ENCODE peak calls at places on chromosomes 13 and 19, in six cellular contexts. C is fibroblast of mammary gland, K is bronchial epithelial cell, W is left lung, R is uterus, I is GM12865. U is an unnamed sample.

GRCh38 chr19:2261438-2262172 is 5.4 kb upstream of the JSRP1 start:
- DNase-seq in C (peak; percentile 43), K (no peak), W (no peak), R (no peak), I (peak; percentile 78), U (no peak)

GRCh38 chr19:36113895-36114762 is 546 bp downstream of the POLR2I start:
- DNase-seq in C (peak; percentile 47), K (peak; percentile 22), W (peak; percentile 83), R (peak; percentile 42), I (peak; percentile 34), U (no peak)

GRCh38 chr13:44899967-44900366 is 89.3 kb downstream of the NUFIP1 start:
- DNase-seq in C (no peak), K (no peak), W (no peak), R (no peak), I (no peak), U (no peak)

GRCh38 chr13:78659450-78660110 is 625 bp upstream of the OBI1 start:
- DNase-seq in C (peak; percentile 9), K (no peak), W (no peak), R (no peak), I (peak; percentile 2), U (no peak)

GRCh38 chr19:3881272-3882040 is 971 bp downstream of the ATCAY start:
- DNase-seq in C (no peak), K (no peak), W (no peak), R (no peak), I (no peak), U (no peak)

GRCh38 chr13:33340631-33341030 is 55.1 kb upstream of the STARD13 start:
- DNase-seq in C (peak; percentile 63), K (peak; percentile 35), W (no peak), R (no peak), I (no peak), U (no peak)

GRCh38 chr19:41437944-41438574 is 1.7 kb downstream of the DMAC2 start:
- DNase-seq in C (no peak), K (no peak), W (no peak), R (no peak), I (no peak), U (no peak)

GRCh38 chr13:41150058-41150457 is 17.5 kb upstream of the KBTBD6 start:
- DNase-seq in C (no peak), K (peak; percentile 37), W (no peak), R (no peak), I (no peak), U (no peak)

GRCh38 chr19:39951686-39952085 is 17.3 kb upstream of the FCGBP start:
- DNase-seq in C (peak; percentile 84), K (peak; percentile 70), W (no peak), R (no peak), I (no peak), U (no peak)

GRCh38 chr13:65725001-65725400 is 1505.1 kb downstream of the PCDH9 start:
- DNase-seq in C (no peak), K (no peak), W (no peak), R (no peak), I (no peak), U (peak; percentile 6)

GRCh38 chr13:105908581-105908980 is 626.9 kb downstream of the EFNB2 start:
- DNase-seq in C (no peak), K (no peak), W (no peak), R (no peak), I (peak; percentile 5), U (no peak)

GRCh38 chr13:74067818-74068217 is 66.4 kb downstream of the KLF12 start:
- DNase-seq in C (peak; percentile 54), K (peak; percentile 47), W (no peak), R (no peak), I (no peak), U (no peak)

GRCh38 chr19:1882089-1882785 is 3.1 kb downstream of the ABHD17A start:
- DNase-seq in C (no peak), K (no peak), W (no peak), R (no peak), I (peak; percentile 68), U (no peak)

GRCh38 chr13:50310734-50311133 is 295.5 kb downstream of the KCNRG start:
- DNase-seq in C (no peak), K (no peak), W (no peak), R (no peak), I (no peak), U (no peak)

GRCh38 chr13:95689582-95689926 is 12.6 kb downstream of the DNAJC3 start:
- DNase-seq in C (no peak), K (no peak), W (no peak), R (no peak), I (no peak), U (no peak)

GRCh38 chr19:6100284-6100915 is 9.9 kb downstream of the RFX2 start:
- DNase-seq in C (no peak), K (no peak), W (peak; percentile 83), R (no peak), I (peak; percentile 56), U (no peak)

GRCh38 chr19:47270408-47270807 is 4.3 kb upstream of the INAFM1 start:
- DNase-seq in C (no peak), K (no peak), W (no peak), R (no peak), I (no peak), U (no peak)

GRCh38 chr19:47274071-47274890 is at the start of gene INAFM1:
- DNase-seq in C (peak; percentile 89), K (peak; percentile 78), W (peak; percentile 100), R (peak; percentile 98), I (peak; percentile 98), U (peak; percentile 79)

GRCh38 chr19:47271949-47272348 is 2.7 kb upstream of the INAFM1 start:
- DNase-seq in C (no peak), K (no peak), W (no peak), R (no peak), I (no peak), U (no peak)

GRCh38 chr19:47273313-47274070 is 1.2 kb upstream of the INAFM1 start:
- DNase-seq in C (peak; percentile 92), K (peak; percentile 78), W (peak; percentile 98), R (peak; percentile 93), I (peak; percentile 95), U (peak; percentile 49)

GRCh38 chr19:47272448-47273312 is 2.0 kb upstream of the INAFM1 start:
- DNase-seq in C (peak; percentile 25), K (no peak), W (peak; percentile 78), R (no peak), I (no peak), U (no peak)
- TF ChIP-seq CTCF in C (no peak), K (no peak), W (no peak), R (no peak), I (no peak), U (no peak)

DNA sequence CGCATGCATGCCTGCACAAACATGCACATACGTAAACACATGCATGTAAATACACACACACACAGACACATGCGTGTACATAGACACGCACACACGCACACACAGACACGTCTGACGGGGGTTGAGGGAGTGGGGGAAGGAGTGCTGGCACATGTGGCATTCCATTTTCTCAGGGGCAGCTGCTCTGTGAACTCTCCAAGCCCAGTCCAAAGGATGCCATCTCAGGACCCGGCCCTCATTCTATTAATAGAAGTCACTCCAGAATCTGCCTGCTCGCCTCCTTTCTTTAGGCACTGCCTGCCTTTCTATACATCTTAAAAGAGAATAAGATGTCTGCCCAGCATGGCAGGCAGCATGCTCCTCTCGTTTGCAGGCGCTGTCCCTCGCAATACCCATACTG is 5.3 kb downstream of the ARHGEF7 start:
- DNase-seq in C (no peak), K (no peak), W (no peak), R (no peak), I (no peak), U (no peak)
- H3K4me3 ChIP-seq in C (no peak overlapping the region), K (no peak overlapping the region), W (no peak overlapping the region), R (no peak overlapping the region), I (no peak overlapping the region), U (no peak overlapping the region)

GRCh38 chr13:112845511-112846144 is 123.4 kb upstream of the MCF2L start:
- DNase-seq in C (no peak), K (no peak), W (no peak), R (no peak), I (no peak), U (no peak)
- TF ChIP-seq CTCF in C (no peak), K (no peak), W (no peak), R (no peak), I (no peak), U (no peak)

DNA sequence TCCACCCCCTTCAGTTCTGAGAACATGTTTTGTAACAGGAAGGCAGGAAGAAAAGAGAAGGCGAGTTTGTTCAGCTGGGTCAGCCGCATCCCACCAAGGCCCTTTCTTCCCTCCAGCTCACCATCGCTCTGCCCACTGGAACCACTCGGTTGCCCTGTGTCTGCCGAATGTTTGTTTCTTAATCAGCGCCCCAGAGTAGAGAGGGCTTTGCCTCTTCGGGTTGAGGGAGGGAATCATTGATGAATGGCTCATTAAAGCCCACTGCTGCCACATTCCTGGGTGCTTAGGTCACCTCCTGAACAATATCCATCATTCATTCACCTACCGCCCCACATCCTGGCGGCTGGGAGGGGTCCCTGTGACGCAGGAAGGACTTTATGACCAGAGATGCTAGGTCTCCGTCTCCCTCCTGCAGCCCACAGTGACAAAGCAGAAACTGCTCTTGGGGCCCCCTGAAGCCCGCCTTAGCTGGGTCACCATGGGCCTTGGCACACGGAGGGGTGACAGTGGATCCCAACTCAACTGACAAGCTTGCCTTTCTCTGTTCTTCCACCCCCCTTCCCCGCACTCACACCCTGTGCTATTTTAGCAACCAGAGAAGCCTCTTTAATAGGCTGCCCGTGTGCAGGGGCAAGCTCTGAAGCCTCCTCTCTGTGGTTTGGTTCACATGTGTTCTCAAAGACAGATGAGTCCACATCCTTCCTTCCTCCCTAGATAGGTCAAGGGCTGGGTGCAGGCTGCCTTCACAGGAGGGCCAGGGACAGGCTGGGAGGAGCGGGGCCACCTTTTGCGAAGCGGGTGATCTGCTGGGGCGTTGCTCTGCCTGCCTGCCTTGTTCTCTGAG is 46.2 kb downstream of the ACTN4 start:
- DNase-seq in C (peak; percentile 73), K (peak; percentile 84), W (peak; percentile 77), R (no peak), I (peak; percentile 79), U (peak; percentile 39)
- H3K4me3 ChIP-seq in C (no peak overlapping the region), K (no peak overlapping the region), W (no peak overlapping the region), R (no peak overlapping the region), I (no peak overlapping the region), U (no peak overlapping the region)

GRCh38 chr13:43116242-43116641 is 92.9 kb downstream of the DNAJC15 start:
- DNase-seq in C (no peak), K (no peak), W (no peak), R (no peak), I (peak; percentile 12), U (no peak)
- TF ChIP-seq CTCF in C (no peak), K (no peak), W (no peak), R (no peak), I (no peak), U (no peak)

DNA sequence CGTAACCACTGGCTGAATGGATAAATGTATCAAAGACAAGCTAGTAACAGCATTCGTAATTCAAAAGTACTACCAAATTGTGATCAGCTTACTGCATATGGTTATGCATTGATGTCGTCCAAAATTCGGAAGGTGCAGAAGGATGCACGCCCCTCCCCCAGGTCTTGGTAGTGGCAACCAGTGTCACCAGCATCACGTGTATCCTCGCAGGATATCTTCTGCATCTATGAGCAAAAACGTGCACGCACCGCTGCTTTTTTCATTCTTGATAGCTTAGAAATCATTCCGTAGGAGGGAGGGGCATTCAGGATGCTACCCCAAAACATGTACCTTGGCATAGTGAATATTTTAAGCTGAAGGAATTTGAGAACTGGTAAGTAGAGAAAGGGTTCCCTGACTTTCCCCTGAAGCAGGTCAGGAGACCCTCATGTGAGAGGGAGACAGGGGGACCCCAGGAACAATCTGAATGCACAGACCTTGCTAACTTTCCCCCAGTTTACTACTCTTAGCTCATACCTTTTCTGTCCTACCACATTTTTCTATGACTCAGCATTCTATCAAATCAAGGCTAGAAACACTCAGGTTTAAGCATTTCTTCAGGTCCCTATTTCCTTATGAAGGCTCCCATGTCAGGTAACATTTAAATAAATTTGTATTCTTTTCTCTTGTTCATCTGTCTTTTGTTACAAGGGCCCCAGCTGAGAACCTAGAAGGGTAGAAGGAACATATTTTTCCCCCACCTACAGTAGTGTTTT is 61.2 kb upstream of the TM9SF2 start:
- DNase-seq in C (no peak), K (peak; percentile 23), W (no peak), R (no peak), I (no peak), U (no peak)
- H3K4me3 ChIP-seq in C (no peak overlapping the region), K (no peak overlapping the region), W (no peak overlapping the region), R (no peak overlapping the region), I (no peak overlapping the region), U (no peak overlapping the region)